ENCODE peak calls at places on chromosomes 2 and 18, in ten cellular contexts. R, Z, S, V, D, M, B, X, U and A are unnamed samples.

GRCh38 chr2:172452845-172453244 is 25.5 kb downstream of the ITGA6 start:
- DNase-seq in R (no peak), Z (no peak), S (no peak), V (no peak), D (no peak), M (no peak), B (no peak), X (no peak), U (no peak), A (no peak)

GRCh38 chr2:12479042-12479601 is 237.6 kb upstream of the TRIB2 start:
- DNase-seq in R (no peak), Z (peak), S (no peak), V (no peak), D (no peak), M (no peak), B (no peak), X (no peak), U (no peak), A (no peak)

GRCh38 chr2:162524192-162524591 is 180.3 kb downstream of the GCA start:
- DNase-seq in R (peak), Z (no peak), S (peak), V (no peak), D (peak), M (no peak), B (no peak), X (no peak), U (no peak), A (no peak)

GRCh38 chr18:3246636-3247242 is 862 bp upstream of the MYL12A start:
- DNase-seq in R (peak), Z (no peak), S (no peak), V (no peak), D (no peak), M (no peak), B (peak), X (no peak), U (no peak), A (no peak)

GRCh38 chr2:50480507-50480906 is 551.4 kb downstream of the NRXN1 start:
- DNase-seq in R (no peak), Z (no peak), S (no peak), V (no peak), D (no peak), M (no peak), B (no peak), X (no peak), U (no peak), A (no peak)

GRCh38 chr2:6694555-6694954 is 171.2 kb downstream of the CMPK2 start:
- DNase-seq in R (no peak), Z (no peak), S (no peak), V (no peak), D (no peak), M (no peak), B (no peak), X (no peak), U (no peak), A (no peak)

GRCh38 chr2:30796723-30797122 is 10.5 kb downstream of the CAPN13 start:
- DNase-seq in R (no peak), Z (no peak), S (no peak), V (no peak), D (no peak), M (no peak), B (no peak), X (no peak), U (no peak), A (no peak)

GRCh38 chr2:65278450-65279030 is 50.9 kb downstream of the ACTR2 start:
- DNase-seq in R (peak), Z (no peak), S (no peak), V (no peak), D (no peak), M (no peak), B (no peak), X (no peak), U (no peak), A (no peak)

GRCh38 chr2:159098815-159099455 is 130.5 kb downstream of the TANC1 start:
- DNase-seq in R (no peak), Z (no peak), S (no peak), V (no peak), D (peak), M (no peak), B (no peak), X (no peak), U (no peak), A (no peak)

GRCh38 chr2:236943068-236943467 is 142.6 kb upstream of the COPS8 start:
- DNase-seq in R (no peak), Z (no peak), S (no peak), V (no peak), D (no peak), M (no peak), B (no peak), X (no peak), U (no peak), A (no peak)

GRCh38 chr2:168635065-168635577 is 167.3 kb upstream of the NOSTRIN start:
- DNase-seq in R (no peak), Z (peak), S (no peak), V (no peak), D (no peak), M (no peak), B (no peak), X (no peak), U (peak), A (no peak)

GRCh38 chr2:20355131-20355530 is 4.5 kb upstream of the PUM2 start:
- DNase-seq in R (no peak), Z (no peak), S (no peak), V (no peak), D (no peak), M (no peak), B (no peak), X (no peak), U (no peak), A (no peak)

GRCh38 chr2:96143231-96143847 is 1.9 kb downstream of the DUSP2 start:
- DNase-seq in R (no peak), Z (no peak), S (peak), V (peak), D (no peak), M (no peak), B (no peak), X (no peak), U (no peak), A (no peak)

GRCh38 chr2:109129356-109129920 is 433 bp downstream of the SH3RF3 start:
- DNase-seq in R (peak), Z (peak), S (peak), V (peak), D (no peak), M (peak), B (no peak), X (no peak), U (no peak), A (no peak)

GRCh38 chr2:232454630-232455029 is 1.3 kb upstream of the ALPI start:
- DNase-seq in R (no peak), Z (no peak), S (no peak), V (no peak), D (no peak), M (no peak), B (no peak), X (no peak), U (no peak), A (no peak)

GRCh38 chr2:16461672-16462071 is 204.0 kb downstream of the CYRIA start:
- DNase-seq in R (no peak), Z (no peak), S (no peak), V (no peak), D (no peak), M (no peak), B (no peak), X (no peak), U (no peak), A (no peak)

GRCh38 chr2:231710751-231711676 is 2.7 kb downstream of the PTMA start:
- DNase-seq in R (peak), Z (no peak), S (peak), V (peak), D (no peak), M (no peak), B (no peak), X (no peak), U (no peak), A (peak)

GRCh38 chr18:12879840-12880531 is 4.1 kb downstream of the PTPN2 start:
- DNase-seq in R (no peak), Z (no peak), S (no peak), V (no peak), D (no peak), M (no peak), B (no peak), X (no peak), U (no peak), A (no peak)

GRCh38 chr2:94870392-94871225 is 621 bp upstream of the TEKT4 start:
- DNase-seq in R (no peak), Z (no peak), S (no peak), V (no peak), D (no peak), M (no peak), B (no peak), X (no peak), U (no peak), A (peak)

GRCh38 chr18:5463390-5463789 is 80.4 kb downstream of the EPB41L3 start:
- DNase-seq in R (peak), Z (peak), S (no peak), V (no peak), D (no peak), M (no peak), B (no peak), X (no peak), U (no peak), A (no peak)

GRCh38 chr2:75162897-75163296 is 36.4 kb downstream of the TACR1 start:
- DNase-seq in R (peak), Z (no peak), S (no peak), V (no peak), D (no peak), M (no peak), B (no peak), X (no peak), U (no peak), A (no peak)

GRCh38 chr2:676647-677055 is 555 bp downstream of the TMEM18 start:
- DNase-seq in R (peak), Z (peak), S (peak), V (no peak), D (peak), M (peak), B (peak), X (peak), U (peak), A (peak)

GRCh38 chr2:151782378-151783132 is 45.7 kb downstream of the ARL5A start:
- DNase-seq in R (no peak), Z (no peak), S (no peak), V (no peak), D (no peak), M (no peak), B (no peak), X (no peak), U (no peak), A (no peak)

GRCh38 chr18:55857961-55858360 is 270.0 kb upstream of the TCF4 start:
- DNase-seq in R (no peak), Z (no peak), S (no peak), V (no peak), D (no peak), M (no peak), B (no peak), X (no peak), U (no peak), A (no peak)

GRCh38 chr2:225737556-225737955 is 338.0 kb downstream of the NYAP2 start:
- DNase-seq in R (peak), Z (peak), S (no peak), V (no peak), D (no peak), M (no peak), B (no peak), X (peak), U (no peak), A (no peak)

GRCh38 chr18:6741290-6741689 is 11.8 kb downstream of the ARHGAP28 start:
- DNase-seq in R (peak), Z (peak), S (no peak), V (no peak), D (no peak), M (no peak), B (no peak), X (peak), U (peak), A (no peak)

GRCh38 chr2:216601632-216602409 is 31.4 kb upstream of the IGFBP2 start:
- DNase-seq in R (no peak), Z (no peak), S (no peak), V (no peak), D (no peak), M (no peak), B (no peak), X (no peak), U (no peak), A (no peak)

GRCh38 chr2:144660518-144661316 is 140.8 kb upstream of the ZEB2 start:
- DNase-seq in R (peak), Z (peak), S (no peak), V (no peak), D (no peak), M (no peak), B (no peak), X (no peak), U (no peak), A (no peak)

GRCh38 chr18:34117319-34117718 is 107.4 kb downstream of the NOL4 start:
- DNase-seq in R (no peak), Z (no peak), S (peak), V (no peak), D (no peak), M (no peak), B (no peak), X (no peak), U (no peak), A (no peak)

GRCh38 chr2:134550566-134551164 is 168.1 kb downstream of the TMEM163 start:
- DNase-seq in R (no peak), Z (no peak), S (no peak), V (no peak), D (no peak), M (no peak), B (no peak), X (no peak), U (no peak), A (no peak)

GRCh38 chr18:48827321-48828200 is 123.2 kb downstream of the SMAD7 start:
- DNase-seq in R (peak), Z (peak), S (peak), V (no peak), D (no peak), M (no peak), B (no peak), X (no peak), U (no peak), A (peak)

GRCh38 chr2:37623971-37624897 is 47.2 kb downstream of the CDC42EP3 start:
- DNase-seq in R (peak), Z (no peak), S (no peak), V (no peak), D (no peak), M (no peak), B (peak), X (no peak), U (no peak), A (no peak)

GRCh38 chr2:158184556-158185343 is 83.1 kb downstream of the UPP2 start:
- DNase-seq in R (no peak), Z (no peak), S (no peak), V (no peak), D (peak), M (no peak), B (no peak), X (no peak), U (no peak), A (no peak)

GRCh38 chr18:34661464-34662087 is 48.5 kb upstream of the DTNA start:
- DNase-seq in R (peak), Z (peak), S (peak), V (peak), D (peak), M (no peak), B (no peak), X (peak), U (no peak), A (peak)

GRCh38 chr18:59481436-59481835 is 122.4 kb upstream of the LMAN1 start:
- DNase-seq in R (no peak), Z (no peak), S (no peak), V (no peak), D (no peak), M (no peak), B (no peak), X (no peak), U (no peak), A (no peak)

GRCh38 chr2:205865794-205866490 is 183.6 kb downstream of the NRP2 start:
- DNase-seq in R (peak), Z (peak), S (peak), V (no peak), D (no peak), M (no peak), B (no peak), X (no peak), U (no peak), A (peak)

GRCh38 chr2:10792660-10793400 is 19.8 kb downstream of the PDIA6 start:
- DNase-seq in R (no peak), Z (no peak), S (no peak), V (no peak), D (no peak), M (no peak), B (no peak), X (no peak), U (no peak), A (no peak)

GRCh38 chr2:240836781-240837467 is 16.9 kb upstream of the KIF1A start:
- DNase-seq in R (no peak), Z (peak), S (no peak), V (no peak), D (no peak), M (no peak), B (no peak), X (no peak), U (no peak), A (no peak)